ENCODE peak calls at places on chromosomes 4 and X, in six cellular contexts. One of them, this sample, is unnamed.

GRCh38 chr4:128288689-128289106 is 1.1 kb upstream of the PGRMC2 start:
- DNase-seq in activated effector memory CD4-positive, alpha-beta T cell treated with Interleukin-2 at 50 U/mL for 16 hours: no peak
- DNase-seq in left ventricle myocardium superior: no peak
- DNase-seq in body of pancreas: peak
- DNase-seq in fibroblast of mammary gland: peak
- DNase-seq in germinal center: no peak
- DNase-seq in this sample: peak

GRCh38 chr4:8745036-8745827 is 126.4 kb downstream of the HMX1 start:
- DNase-seq in body of pancreas: no peak
- DNase-seq in fibroblast of mammary gland: no peak
- DNase-seq in activated effector memory CD4-positive, alpha-beta T cell treated with Interleukin-2 at 50 U/mL for 16 hours: no peak
- DNase-seq in left ventricle myocardium superior: no peak
- DNase-seq in germinal center: no peak
- DNase-seq in this sample: no peak

GRCh38 chrX:118655561-118656246 is 71.7 kb upstream of the IL13RA1 start:
- DNase-seq in germinal center: no peak
- DNase-seq in body of pancreas: no peak
- DNase-seq in activated effector memory CD4-positive, alpha-beta T cell treated with Interleukin-2 at 50 U/mL for 16 hours: no peak
- DNase-seq in left ventricle myocardium superior: no peak
- DNase-seq in fibroblast of mammary gland: peak
- DNase-seq in this sample: peak

GRCh38 chr4:21012851-21013331 is 312.6 kb downstream of the PACRGL start:
- DNase-seq in activated effector memory CD4-positive, alpha-beta T cell treated with Interleukin-2 at 50 U/mL for 16 hours: no peak
- DNase-seq in fibroblast of mammary gland: peak
- DNase-seq in body of pancreas: no peak
- DNase-seq in germinal center: no peak
- DNase-seq in left ventricle myocardium superior: no peak
- DNase-seq in this sample: peak

GRCh38 chr4:151641167-151641566 is 119.6 kb downstream of the GATB start:
- DNase-seq in body of pancreas: no peak
- DNase-seq in fibroblast of mammary gland: peak
- DNase-seq in activated effector memory CD4-positive, alpha-beta T cell treated with Interleukin-2 at 50 U/mL for 16 hours: no peak
- DNase-seq in germinal center: no peak
- DNase-seq in left ventricle myocardium superior: no peak
- DNase-seq in this sample: peak

GRCh38 chr4:48180234-48180633 is 46.2 kb upstream of the TXK start:
- DNase-seq in germinal center: no peak
- DNase-seq in left ventricle myocardium superior: no peak
- DNase-seq in body of pancreas: no peak
- DNase-seq in fibroblast of mammary gland: peak
- DNase-seq in activated effector memory CD4-positive, alpha-beta T cell treated with Interleukin-2 at 50 U/mL for 16 hours: no peak
- DNase-seq in this sample: no peak

GRCh38 chrX:31988975-31989374 is 917.1 kb upstream of the FTHL17 start:
- DNase-seq in germinal center: no peak
- DNase-seq in body of pancreas: no peak
- DNase-seq in left ventricle myocardium superior: no peak
- DNase-seq in activated effector memory CD4-positive, alpha-beta T cell treated with Interleukin-2 at 50 U/mL for 16 hours: no peak
- DNase-seq in fibroblast of mammary gland: no peak
- DNase-seq in this sample: no peak

GRCh38 chr4:20281453-20281852 is 29.7 kb downstream of the SLIT2 start:
- DNase-seq in germinal center: no peak
- DNase-seq in body of pancreas: no peak
- DNase-seq in activated effector memory CD4-positive, alpha-beta T cell treated with Interleukin-2 at 50 U/mL for 16 hours: no peak
- DNase-seq in fibroblast of mammary gland: no peak
- DNase-seq in left ventricle myocardium superior: no peak
- DNase-seq in this sample: no peak

GRCh38 chr4:66568431-66568830 is 898.1 kb upstream of the EPHA5 start:
- DNase-seq in germinal center: no peak
- DNase-seq in left ventricle myocardium superior: no peak
- DNase-seq in fibroblast of mammary gland: no peak
- DNase-seq in body of pancreas: no peak
- DNase-seq in activated effector memory CD4-positive, alpha-beta T cell treated with Interleukin-2 at 50 U/mL for 16 hours: no peak
- DNase-seq in this sample: no peak

GRCh38 chr4:185054876-185055275 is 36.6 kb downstream of the HELT start:
- DNase-seq in activated effector memory CD4-positive, alpha-beta T cell treated with Interleukin-2 at 50 U/mL for 16 hours: no peak
- DNase-seq in body of pancreas: no peak
- DNase-seq in germinal center: no peak
- DNase-seq in left ventricle myocardium superior: no peak
- DNase-seq in fibroblast of mammary gland: no peak
- DNase-seq in this sample: no peak

GRCh38 chr4:64584981-64585557 is 175.8 kb upstream of the TECRL start:
- DNase-seq in body of pancreas: peak
- DNase-seq in left ventricle myocardium superior: peak
- DNase-seq in activated effector memory CD4-positive, alpha-beta T cell treated with Interleukin-2 at 50 U/mL for 16 hours: no peak
- DNase-seq in germinal center: peak
- DNase-seq in fibroblast of mammary gland: peak
- DNase-seq in this sample: peak

GRCh38 chr4:106063009-106063408 is 167.7 kb downstream of the NPNT start:
- DNase-seq in left ventricle myocardium superior: no peak
- DNase-seq in activated effector memory CD4-positive, alpha-beta T cell treated with Interleukin-2 at 50 U/mL for 16 hours: no peak
- DNase-seq in body of pancreas: no peak
- DNase-seq in fibroblast of mammary gland: no peak
- DNase-seq in germinal center: no peak
- DNase-seq in this sample: peak

This sample was measured in mammary epithelial cell.